ENCODE peak calls at places on chromosomes 3 and 15, in nine cellular contexts. One of them, this sample, is unnamed.

GRCh38 chr15:95698230-95698629 is 632.3 kb upstream of the NR2F2 start:
- DNase-seq in left cardiac atrium: no peak
- DNase-seq in CD14-positive monocyte: no peak
- DNase-seq in activated CD8-positive, alpha-beta memory T cell treated with anti-CD3 and anti-CD28 coated beads for 4 hours: no peak
- DNase-seq in CD4-positive, CD25-positive, alpha-beta regulatory T cell: no peak
- DNase-seq in HTR-8/SVneo: no peak
- DNase-seq in iPS-NIHi11: no peak
- DNase-seq in colonic mucosa: no peak
- DNase-seq in HCEC 1CT: no peak
- DNase-seq in this sample: no peak

GRCh38 chr3:52998781-52999509 is 46.9 kb downstream of the SFMBT1 start:
- DNase-seq in iPS-NIHi11: peak
- DNase-seq in HTR-8/SVneo: no peak
- DNase-seq in CD4-positive, CD25-positive, alpha-beta regulatory T cell: no peak
- DNase-seq in colonic mucosa: peak
- DNase-seq in activated CD8-positive, alpha-beta memory T cell treated with anti-CD3 and anti-CD28 coated beads for 4 hours: no peak
- DNase-seq in left cardiac atrium: no peak
- DNase-seq in HCEC 1CT: no peak
- DNase-seq in CD14-positive monocyte: no peak
- DNase-seq in this sample: no peak

GRCh38 chr3:186760141-186760813 is 23.1 kb upstream of the EIF4A2 start:
- DNase-seq in HTR-8/SVneo: no peak
- DNase-seq in HCEC 1CT: no peak
- DNase-seq in iPS-NIHi11: no peak
- DNase-seq in left cardiac atrium: no peak
- DNase-seq in colonic mucosa: no peak
- DNase-seq in activated CD8-positive, alpha-beta memory T cell treated with anti-CD3 and anti-CD28 coated beads for 4 hours: no peak
- DNase-seq in CD14-positive monocyte: no peak
- DNase-seq in CD4-positive, CD25-positive, alpha-beta regulatory T cell: no peak
- DNase-seq in this sample: no peak

GRCh38 chr15:31597466-31597865 is 270.8 kb downstream of the KLF13 start:
- DNase-seq in HTR-8/SVneo: no peak
- DNase-seq in left cardiac atrium: no peak
- DNase-seq in CD14-positive monocyte: no peak
- DNase-seq in activated CD8-positive, alpha-beta memory T cell treated with anti-CD3 and anti-CD28 coated beads for 4 hours: no peak
- DNase-seq in CD4-positive, CD25-positive, alpha-beta regulatory T cell: no peak
- DNase-seq in HCEC 1CT: no peak
- DNase-seq in colonic mucosa: no peak
- DNase-seq in iPS-NIHi11: no peak
- DNase-seq in this sample: no peak

GRCh38 chr15:92074646-92075045 is 221.1 kb downstream of the SLCO3A1 start:
- DNase-seq in CD4-positive, CD25-positive, alpha-beta regulatory T cell: no peak
- DNase-seq in colonic mucosa: no peak
- DNase-seq in iPS-NIHi11: no peak
- DNase-seq in CD14-positive monocyte: no peak
- DNase-seq in HTR-8/SVneo: no peak
- DNase-seq in left cardiac atrium: peak
- DNase-seq in HCEC 1CT: no peak
- DNase-seq in activated CD8-positive, alpha-beta memory T cell treated with anti-CD3 and anti-CD28 coated beads for 4 hours: no peak
- DNase-seq in this sample: no peak

GRCh38 chr3:181564222-181564621 is 147.5 kb upstream of the SOX2 start:
- DNase-seq in left cardiac atrium: no peak
- DNase-seq in iPS-NIHi11: no peak
- DNase-seq in CD4-positive, CD25-positive, alpha-beta regulatory T cell: no peak
- DNase-seq in CD14-positive monocyte: no peak
- DNase-seq in colonic mucosa: no peak
- DNase-seq in HTR-8/SVneo: no peak
- DNase-seq in activated CD8-positive, alpha-beta memory T cell treated with anti-CD3 and anti-CD28 coated beads for 4 hours: no peak
- DNase-seq in HCEC 1CT: no peak
- DNase-seq in this sample: no peak

GRCh38 chr3:131193671-131194291 is 167.1 kb downstream of the NEK11 start:
- DNase-seq in CD14-positive monocyte: no peak
- DNase-seq in HTR-8/SVneo: no peak
- DNase-seq in activated CD8-positive, alpha-beta memory T cell treated with anti-CD3 and anti-CD28 coated beads for 4 hours: no peak
- DNase-seq in iPS-NIHi11: no peak
- DNase-seq in colonic mucosa: no peak
- DNase-seq in CD4-positive, CD25-positive, alpha-beta regulatory T cell: no peak
- DNase-seq in HCEC 1CT: no peak
- DNase-seq in left cardiac atrium: no peak
- DNase-seq in this sample: no peak

GRCh38 chr3:143206955-143207337 is 87.4 kb downstream of the CHST2 start:
- DNase-seq in CD14-positive monocyte: no peak
- DNase-seq in colonic mucosa: no peak
- DNase-seq in activated CD8-positive, alpha-beta memory T cell treated with anti-CD3 and anti-CD28 coated beads for 4 hours: no peak
- DNase-seq in left cardiac atrium: no peak
- DNase-seq in HTR-8/SVneo: no peak
- DNase-seq in iPS-NIHi11: peak
- DNase-seq in CD4-positive, CD25-positive, alpha-beta regulatory T cell: no peak
- DNase-seq in HCEC 1CT: no peak
- DNase-seq in this sample: no peak

GRCh38 chr3:42803800-42804112 is 534 bp downstream of the HIGD1A start:
- DNase-seq in colonic mucosa: peak
- DNase-seq in HTR-8/SVneo: no peak
- DNase-seq in HCEC 1CT: peak
- DNase-seq in activated CD8-positive, alpha-beta memory T cell treated with anti-CD3 and anti-CD28 coated beads for 4 hours: no peak
- DNase-seq in CD4-positive, CD25-positive, alpha-beta regulatory T cell: no peak
- DNase-seq in iPS-NIHi11: peak
- DNase-seq in CD14-positive monocyte: no peak
- DNase-seq in left cardiac atrium: peak
- DNase-seq in this sample: peak

GRCh38 chr15:89492111-89492641 is 4.2 kb downstream of the RHCG start:
- DNase-seq in CD4-positive, CD25-positive, alpha-beta regulatory T cell: no peak
- DNase-seq in HTR-8/SVneo: peak
- DNase-seq in colonic mucosa: no peak
- DNase-seq in HCEC 1CT: no peak
- DNase-seq in activated CD8-positive, alpha-beta memory T cell treated with anti-CD3 and anti-CD28 coated beads for 4 hours: no peak
- DNase-seq in left cardiac atrium: no peak
- DNase-seq in iPS-NIHi11: peak
- DNase-seq in CD14-positive monocyte: no peak
- DNase-seq in this sample: no peak

GRCh38 chr3:181457190-181457589 is 254.5 kb upstream of the SOX2 start:
- DNase-seq in CD4-positive, CD25-positive, alpha-beta regulatory T cell: no peak
- DNase-seq in activated CD8-positive, alpha-beta memory T cell treated with anti-CD3 and anti-CD28 coated beads for 4 hours: no peak
- DNase-seq in iPS-NIHi11: no peak
- DNase-seq in left cardiac atrium: peak
- DNase-seq in HTR-8/SVneo: no peak
- DNase-seq in HCEC 1CT: no peak
- DNase-seq in colonic mucosa: no peak
- DNase-seq in CD14-positive monocyte: no peak
- DNase-seq in this sample: no peak

GRCh38 chr3:46882377-46883015 is 5.0 kb downstream of the PTH1R start:
- DNase-seq in HCEC 1CT: no peak
- DNase-seq in HTR-8/SVneo: no peak
- DNase-seq in iPS-NIHi11: peak
- DNase-seq in colonic mucosa: no peak
- DNase-seq in CD14-positive monocyte: no peak
- DNase-seq in CD4-positive, CD25-positive, alpha-beta regulatory T cell: no peak
- DNase-seq in activated CD8-positive, alpha-beta memory T cell treated with anti-CD3 and anti-CD28 coated beads for 4 hours: no peak
- DNase-seq in left cardiac atrium: no peak
- DNase-seq in this sample: no peak

GRCh38 chr3:64440498-64440897 is 215.2 kb upstream of the PRICKLE2 start:
- DNase-seq in colonic mucosa: peak
- DNase-seq in iPS-NIHi11: no peak
- DNase-seq in HCEC 1CT: peak
- DNase-seq in HTR-8/SVneo: no peak
- DNase-seq in left cardiac atrium: no peak
- DNase-seq in CD4-positive, CD25-positive, alpha-beta regulatory T cell: no peak
- DNase-seq in activated CD8-positive, alpha-beta memory T cell treated with anti-CD3 and anti-CD28 coated beads for 4 hours: no peak
- DNase-seq in CD14-positive monocyte: no peak
- DNase-seq in this sample: no peak

GRCh38 chr3:39972508-39972907 is 163.1 kb downstream of the MYRIP start:
- DNase-seq in colonic mucosa: no peak
- DNase-seq in left cardiac atrium: no peak
- DNase-seq in HTR-8/SVneo: no peak
- DNase-seq in activated CD8-positive, alpha-beta memory T cell treated with anti-CD3 and anti-CD28 coated beads for 4 hours: no peak
- DNase-seq in CD4-positive, CD25-positive, alpha-beta regulatory T cell: no peak
- DNase-seq in HCEC 1CT: no peak
- DNase-seq in CD14-positive monocyte: no peak
- DNase-seq in iPS-NIHi11: no peak
- DNase-seq in this sample: no peak

GRCh38 chr3:168952551-168952950 is 711.0 kb downstream of the MECOM start:
- DNase-seq in CD4-positive, CD25-positive, alpha-beta regulatory T cell: no peak
- DNase-seq in activated CD8-positive, alpha-beta memory T cell treated with anti-CD3 and anti-CD28 coated beads for 4 hours: no peak
- DNase-seq in CD14-positive monocyte: no peak
- DNase-seq in left cardiac atrium: no peak
- DNase-seq in colonic mucosa: no peak
- DNase-seq in HCEC 1CT: peak
- DNase-seq in HTR-8/SVneo: no peak
- DNase-seq in iPS-NIHi11: no peak
- DNase-seq in this sample: no peak

GRCh38 chr15:65204236-65204930 is 6.9 kb downstream of the CILP start:
- DNase-seq in HCEC 1CT: no peak
- DNase-seq in left cardiac atrium: no peak
- DNase-seq in iPS-NIHi11: peak
- DNase-seq in activated CD8-positive, alpha-beta memory T cell treated with anti-CD3 and anti-CD28 coated beads for 4 hours: no peak
- DNase-seq in CD14-positive monocyte: no peak
- DNase-seq in HTR-8/SVneo: no peak
- DNase-seq in CD4-positive, CD25-positive, alpha-beta regulatory T cell: no peak
- DNase-seq in colonic mucosa: no peak
- DNase-seq in this sample: no peak

GRCh38 chr3:126546549-126547239 is 12.0 kb downstream of the C3orf22 start:
- DNase-seq in CD14-positive monocyte: no peak
- DNase-seq in HCEC 1CT: no peak
- DNase-seq in colonic mucosa: no peak
- DNase-seq in activated CD8-positive, alpha-beta memory T cell treated with anti-CD3 and anti-CD28 coated beads for 4 hours: no peak
- DNase-seq in CD4-positive, CD25-positive, alpha-beta regulatory T cell: no peak
- DNase-seq in iPS-NIHi11: no peak
- DNase-seq in left cardiac atrium: peak
- DNase-seq in HTR-8/SVneo: no peak
- DNase-seq in this sample: peak

GRCh38 chr3:139888561-139889140 is 46.3 kb upstream of the CLSTN2 start:
- DNase-seq in left cardiac atrium: no peak
- DNase-seq in colonic mucosa: no peak
- DNase-seq in CD14-positive monocyte: no peak
- DNase-seq in HCEC 1CT: no peak
- DNase-seq in activated CD8-positive, alpha-beta memory T cell treated with anti-CD3 and anti-CD28 coated beads for 4 hours: no peak
- DNase-seq in CD4-positive, CD25-positive, alpha-beta regulatory T cell: no peak
- DNase-seq in iPS-NIHi11: no peak
- DNase-seq in HTR-8/SVneo: no peak
- DNase-seq in this sample: no peak

GRCh38 chr3:81436182-81436581 is 325.3 kb downstream of the GBE1 start:
- DNase-seq in CD14-positive monocyte: no peak
- DNase-seq in activated CD8-positive, alpha-beta memory T cell treated with anti-CD3 and anti-CD28 coated beads for 4 hours: no peak
- DNase-seq in CD4-positive, CD25-positive, alpha-beta regulatory T cell: no peak
- DNase-seq in iPS-NIHi11: no peak
- DNase-seq in colonic mucosa: no peak
- DNase-seq in left cardiac atrium: no peak
- DNase-seq in HTR-8/SVneo: no peak
- DNase-seq in HCEC 1CT: no peak
- DNase-seq in this sample: no peak

GRCh38 chr3:4994144-4994730 is 15.0 kb downstream of the BHLHE40 start:
- DNase-seq in colonic mucosa: peak
- DNase-seq in CD4-positive, CD25-positive, alpha-beta regulatory T cell: no peak
- DNase-seq in HCEC 1CT: peak
- DNase-seq in iPS-NIHi11: no peak
- DNase-seq in CD14-positive monocyte: peak
- DNase-seq in left cardiac atrium: no peak
- DNase-seq in activated CD8-positive, alpha-beta memory T cell treated with anti-CD3 and anti-CD28 coated beads for 4 hours: no peak
- DNase-seq in HTR-8/SVneo: no peak
- DNase-seq in this sample: no peak

GRCh38 chr3:160822931-160823330 is 66.9 kb downstream of the PPM1L start:
- DNase-seq in CD4-positive, CD25-positive, alpha-beta regulatory T cell: no peak
- DNase-seq in HTR-8/SVneo: no peak
- DNase-seq in colonic mucosa: no peak
- DNase-seq in left cardiac atrium: no peak
- DNase-seq in HCEC 1CT: no peak
- DNase-seq in iPS-NIHi11: no peak
- DNase-seq in CD14-positive monocyte: no peak
- DNase-seq in activated CD8-positive, alpha-beta memory T cell treated with anti-CD3 and anti-CD28 coated beads for 4 hours: no peak
- DNase-seq in this sample: no peak

GRCh38 chr15:20353966-20354883 is 187.4 kb downstream of the GOLGA6L6 start:
- DNase-seq in left cardiac atrium: peak
- DNase-seq in CD14-positive monocyte: no peak
- DNase-seq in activated CD8-positive, alpha-beta memory T cell treated with anti-CD3 and anti-CD28 coated beads for 4 hours: no peak
- DNase-seq in HTR-8/SVneo: no peak
- DNase-seq in HCEC 1CT: no peak
- DNase-seq in CD4-positive, CD25-positive, alpha-beta regulatory T cell: no peak
- DNase-seq in iPS-NIHi11: no peak
- DNase-seq in colonic mucosa: no peak
- DNase-seq in this sample: no peak

GRCh38 chr15:90002428-90002844 is 1.3 kb downstream of the ZNF710 start:
- DNase-seq in CD4-positive, CD25-positive, alpha-beta regulatory T cell: peak
- DNase-seq in iPS-NIHi11: peak
- DNase-seq in CD14-positive monocyte: no peak
- DNase-seq in colonic mucosa: no peak
- DNase-seq in left cardiac atrium: peak
- DNase-seq in HTR-8/SVneo: peak
- DNase-seq in HCEC 1CT: peak
- DNase-seq in activated CD8-positive, alpha-beta memory T cell treated with anti-CD3 and anti-CD28 coated beads for 4 hours: no peak
- DNase-seq in this sample: no peak

GRCh38 chr15:70559840-70560239 is 203.5 kb downstream of the UACA start:
- DNase-seq in CD4-positive, CD25-positive, alpha-beta regulatory T cell: no peak
- DNase-seq in HTR-8/SVneo: no peak
- DNase-seq in iPS-NIHi11: no peak
- DNase-seq in CD14-positive monocyte: no peak
- DNase-seq in activated CD8-positive, alpha-beta memory T cell treated with anti-CD3 and anti-CD28 coated beads for 4 hours: no peak
- DNase-seq in colonic mucosa: no peak
- DNase-seq in HCEC 1CT: no peak
- DNase-seq in left cardiac atrium: no peak
- DNase-seq in this sample: no peak

GRCh38 chr3:162492446-162493081 is 996.0 kb downstream of the OTOL1 start:
- DNase-seq in iPS-NIHi11: no peak
- DNase-seq in activated CD8-positive, alpha-beta memory T cell treated with anti-CD3 and anti-CD28 coated beads for 4 hours: no peak
- DNase-seq in HTR-8/SVneo: peak
- DNase-seq in HCEC 1CT: peak
- DNase-seq in colonic mucosa: no peak
- DNase-seq in left cardiac atrium: no peak
- DNase-seq in CD14-positive monocyte: no peak
- DNase-seq in CD4-positive, CD25-positive, alpha-beta regulatory T cell: no peak
- DNase-seq in this sample: no peak

GRCh38 chr3:57910988-57911387 is 97.2 kb upstream of the FLNB start:
- DNase-seq in iPS-NIHi11: peak
- DNase-seq in activated CD8-positive, alpha-beta memory T cell treated with anti-CD3 and anti-CD28 coated beads for 4 hours: no peak
- DNase-seq in HCEC 1CT: peak
- DNase-seq in CD4-positive, CD25-positive, alpha-beta regulatory T cell: peak
- DNase-seq in HTR-8/SVneo: peak
- DNase-seq in left cardiac atrium: no peak
- DNase-seq in colonic mucosa: peak
- DNase-seq in CD14-positive monocyte: no peak
- DNase-seq in this sample: no peak

GRCh38 chr15:79027532-79028410 is 62.8 kb downstream of the RASGRF1 start:
- DNase-seq in CD4-positive, CD25-positive, alpha-beta regulatory T cell: no peak
- DNase-seq in HCEC 1CT: no peak
- DNase-seq in CD14-positive monocyte: no peak
- DNase-seq in activated CD8-positive, alpha-beta memory T cell treated with anti-CD3 and anti-CD28 coated beads for 4 hours: no peak
- DNase-seq in HTR-8/SVneo: no peak
- DNase-seq in colonic mucosa: no peak
- DNase-seq in iPS-NIHi11: no peak
- DNase-seq in left cardiac atrium: no peak
- DNase-seq in this sample: no peak

GRCh38 chr15:77859491-77860060 is 217.9 kb downstream of the TBC1D2B start:
- DNase-seq in CD4-positive, CD25-positive, alpha-beta regulatory T cell: no peak
- DNase-seq in HCEC 1CT: no peak
- DNase-seq in iPS-NIHi11: no peak
- DNase-seq in HTR-8/SVneo: no peak
- DNase-seq in colonic mucosa: peak
- DNase-seq in activated CD8-positive, alpha-beta memory T cell treated with anti-CD3 and anti-CD28 coated beads for 4 hours: no peak
- DNase-seq in left cardiac atrium: no peak
- DNase-seq in CD14-positive monocyte: no peak
- DNase-seq in this sample: no peak

GRCh38 chr3:54193093-54193492 is 70.7 kb downstream of the CACNA2D3 start:
- DNase-seq in left cardiac atrium: no peak
- DNase-seq in HTR-8/SVneo: no peak
- DNase-seq in activated CD8-positive, alpha-beta memory T cell treated with anti-CD3 and anti-CD28 coated beads for 4 hours: no peak
- DNase-seq in CD4-positive, CD25-positive, alpha-beta regulatory T cell: no peak
- DNase-seq in HCEC 1CT: no peak
- DNase-seq in colonic mucosa: no peak
- DNase-seq in iPS-NIHi11: peak
- DNase-seq in CD14-positive monocyte: no peak
- DNase-seq in this sample: no peak

GRCh38 chr15:88701561-88702095 is 62.8 kb downstream of the ISG20 start:
- DNase-seq in left cardiac atrium: no peak
- DNase-seq in CD4-positive, CD25-positive, alpha-beta regulatory T cell: peak
- DNase-seq in colonic mucosa: no peak
- DNase-seq in iPS-NIHi11: peak
- DNase-seq in CD14-positive monocyte: no peak
- DNase-seq in HTR-8/SVneo: no peak
- DNase-seq in HCEC 1CT: no peak
- DNase-seq in activated CD8-positive, alpha-beta memory T cell treated with anti-CD3 and anti-CD28 coated beads for 4 hours: no peak
- DNase-seq in this sample: no peak

GRCh38 chr3:141366285-141367037 is 1.8 kb upstream of the ZBTB38 start:
- DNase-seq in iPS-NIHi11: no peak
- DNase-seq in left cardiac atrium: peak
- DNase-seq in activated CD8-positive, alpha-beta memory T cell treated with anti-CD3 and anti-CD28 coated beads for 4 hours: no peak
- DNase-seq in HTR-8/SVneo: peak
- DNase-seq in CD14-positive monocyte: no peak
- DNase-seq in CD4-positive, CD25-positive, alpha-beta regulatory T cell: no peak
- DNase-seq in colonic mucosa: peak
- DNase-seq in HCEC 1CT: peak
- DNase-seq in this sample: no peak